ENCODE peak calls at places on chromosome 12, in seven cellular contexts. R is amygdala; Q is left cardiac atrium; K is activated naive CD8-positive, alpha-beta T cell treated with anti-CD3 and anti-CD28 coated beads, Interleukin-2, amount 10 ng/mL, durations not matched to agents 7 days and 5 days; D is left colon; X is NCI-H1930; P is activated gamma-delta T cell treated with anti-CD3 and anti-CD28 coated beads, Interleukin-2, amount 50 U/mL, for 16 hours. A is an unnamed sample.

GRCh38 chr12:10362828-10363664 is 26.8 kb downstream of the KLRK1 start:
- DNase-seq in K (no peak), X (no peak), Q (no peak), P (no peak), R (no peak), D (no peak), A (no peak)

GRCh38 chr12:48037267-48037915 is 33.1 kb upstream of the COL2A1 start:
- DNase-seq in P (no peak), D (no peak), Q (no peak), R (no peak), K (no peak), X (no peak), A (no peak)

GRCh38 chr12:62744551-62744950 is 190.4 kb downstream of the PPM1H start:
- DNase-seq in P (no peak), D (peak), X (no peak), K (no peak), R (no peak), Q (peak), A (peak)

GRCh38 chr12:94553875-94554274 is 94.2 kb upstream of the CEP83 start:
- DNase-seq in D (no peak), P (no peak), Q (no peak), X (no peak), R (no peak), K (no peak), A (no peak)

GRCh38 chr12:40620564-40621019 is 71.6 kb upstream of the CNTN1 start:
- DNase-seq in Q (no peak), P (no peak), K (no peak), X (no peak), R (no peak), D (no peak), A (no peak)

GRCh38 chr12:58247633-58248032 is 306.3 kb downstream of the ATP23 start:
- DNase-seq in X (no peak), P (no peak), Q (no peak), R (no peak), D (no peak), K (no peak), A (no peak)

GRCh38 chr12:92561543-92561899 is 141.3 kb upstream of the PLEKHG7 start:
- DNase-seq in K (no peak), P (no peak), X (no peak), D (peak), R (no peak), Q (peak), A (no peak)

GRCh38 chr12:106113042-106113441 is 25.7 kb downstream of the NUAK1 start:
- DNase-seq in K (no peak), P (no peak), Q (no peak), R (no peak), D (no peak), X (no peak), A (no peak)

GRCh38 chr12:120993496-120993895 is 15.2 kb downstream of the HNF1A start:
- DNase-seq in X (no peak), D (no peak), Q (no peak), R (no peak), K (no peak), P (no peak), A (no peak)